ENCODE peak calls at places on chromosomes 16 and 17, in six cellular contexts. B is IMR-90, E is H9, I is mesendoderm, R is neuronal stem cell, C is H1. Y is an unnamed sample.

GRCh38 chr17:75587718-75588545 is at the start of gene MYO15B:
- DNase-seq in I (peak), C (no peak), R (peak), E (peak), B (no peak), Y (peak)

GRCh38 chr16:4285167-4285566 is 12.3 kb upstream of the TFAP4 start:
- DNase-seq in B (no peak), E (no peak), C (no peak), R (no peak), I (no peak), Y (no peak)

GRCh38 chr17:50683434-50684287 is 24.1 kb downstream of the ANKRD40 start:
- DNase-seq in I (no peak), R (no peak), B (no peak), C (no peak), E (no peak), Y (no peak)

GRCh38 chr17:3972281-3972731 is 8.1 kb upstream of the ATP2A3 start:
- DNase-seq in E (no peak), B (no peak), I (no peak), C (no peak), R (no peak), Y (no peak)

GRCh38 chr17:48492401-48493298 is 38.2 kb downstream of the HOXB1 start:
- DNase-seq in E (peak), I (no peak), R (no peak), C (no peak), B (peak), Y (peak)

GRCh38 chr17:68328676-68329075 is 37.4 kb downstream of the ARSG start:
- DNase-seq in E (no peak), B (peak), R (no peak), I (peak), C (no peak), Y (peak)

GRCh38 chr17:49967205-49967604 is 1.8 kb upstream of the DLX4 start:
- DNase-seq in B (no peak), C (no peak), I (no peak), R (no peak), E (no peak), Y (no peak)

GRCh38 chr17:70138309-70138865 is 30.9 kb upstream of the KCNJ2 start:
- DNase-seq in B (no peak), C (no peak), R (no peak), E (no peak), I (no peak), Y (no peak)

GRCh38 chr17:39152134-39152884 is 872 bp upstream of the PLXDC1 start:
- DNase-seq in C (no peak), B (no peak), R (peak), I (no peak), E (no peak), Y (no peak)

GRCh38 chr17:41689497-41690299 is 1.0 kb downstream of the EIF1 start:
- DNase-seq in R (peak), C (no peak), I (peak), E (no peak), B (peak), Y (peak)

GRCh38 chr16:21666772-21667171 is 3.0 kb downstream of the OTOA start:
- DNase-seq in R (peak), C (no peak), I (no peak), E (no peak), B (no peak), Y (no peak)

GRCh38 chr17:82909322-82909904 is 69.6 kb upstream of the ZNF750 start:
- DNase-seq in E (no peak), I (no peak), B (no peak), R (no peak), C (no peak), Y (no peak)

GRCh38 chr16:21100447-21100846 is 50.2 kb downstream of the DNAH3 start:
- DNase-seq in R (no peak), E (no peak), I (no peak), C (no peak), B (peak), Y (peak)

GRCh38 chr16:24729967-24730815 is 740 bp downstream of the TNRC6A start:
- DNase-seq in B (peak), R (peak), I (peak), C (no peak), E (no peak), Y (peak)

GRCh38 chr17:82851381-82851780 is 11.6 kb upstream of the ZNF750 start:
- DNase-seq in R (no peak), B (no peak), I (no peak), C (no peak), E (no peak), Y (no peak)

GRCh38 chr17:16083223-16083622 is 83.6 kb downstream of the TTC19 start:
- DNase-seq in E (no peak), I (no peak), R (no peak), B (no peak), C (no peak), Y (no peak)

GRCh38 chr16:66275795-66276428 is 90.6 kb upstream of the CDH5 start:
- DNase-seq in C (peak), B (peak), R (no peak), I (peak), E (peak), Y (peak)

GRCh38 chr17:49101054-49101534 is 31.5 kb upstream of the B4GALNT2 start:
- DNase-seq in R (no peak), I (peak), C (no peak), B (peak), E (no peak), Y (peak)

GRCh38 chr17:2123467-2124251 is 68.8 kb downstream of the HIC1 start:
- DNase-seq in I (peak), B (peak), E (no peak), C (no peak), R (no peak), Y (peak)

GRCh38 chr16:12067714-12068401 is 91.3 kb downstream of the SNX29 start:
- DNase-seq in B (peak), R (peak), I (peak), E (peak), C (peak), Y (peak)

GRCh38 chr17:60278237-60278636 is 113.7 kb downstream of the USP32 start:
- DNase-seq in B (no peak), E (no peak), R (no peak), C (no peak), I (no peak), Y (no peak)

GRCh38 chr16:84199861-84200260 is 8.9 kb downstream of the ADAD2 start:
- DNase-seq in B (no peak), E (no peak), C (no peak), I (no peak), R (no peak), Y (no peak)

GRCh38 chr17:67639555-67639954 is 78.2 kb upstream of the NOL11 start:
- DNase-seq in I (no peak), R (no peak), C (no peak), E (no peak), B (no peak), Y (no peak)

GRCh38 chr16:11670171-11671131 is 2.2 kb downstream of the SNN start:
- DNase-seq in B (no peak), C (no peak), I (peak), E (no peak), R (no peak), Y (no peak)

GRCh38 chr16:51402785-51403184 is 251.7 kb upstream of the SALL1 start:
- DNase-seq in I (no peak), R (no peak), B (no peak), E (no peak), C (no peak), Y (no peak)

GRCh38 chr17:78515480-78515879 is 61.7 kb downstream of the DNAH17 start:
- DNase-seq in B (no peak), I (no peak), C (no peak), E (no peak), R (no peak), Y (no peak)

GRCh38 chr16:17370233-17371013 is 100.3 kb downstream of the XYLT1 start:
- DNase-seq in R (no peak), E (no peak), C (no peak), I (no peak), B (peak), Y (no peak)

GRCh38 chr17:28119560-28119959 is 77.1 kb downstream of the NLK start:
- DNase-seq in E (no peak), B (no peak), I (no peak), C (no peak), R (no peak), Y (no peak)

GRCh38 chr17:60610481-60610880 is 10.5 kb downstream of the PPM1D start:
- DNase-seq in C (no peak), I (no peak), R (no peak), E (no peak), B (no peak), Y (peak)

GRCh38 chr17:30244853-30245385 is 9.4 kb upstream of the SLC6A4 start:
- DNase-seq in R (no peak), C (no peak), B (peak), I (no peak), E (no peak), Y (peak)

GRCh38 chr16:75114179-75114945 is 2.2 kb downstream of the LDHD start:
- DNase-seq in I (no peak), C (no peak), R (no peak), E (peak), B (no peak), Y (no peak)

GRCh38 chr16:11151156-11151904 is 104.7 kb downstream of the SOCS1 start:
- DNase-seq in B (no peak), E (no peak), I (no peak), C (no peak), R (no peak), Y (no peak)

GRCh38 chr17:42221886-42222745 is 27.8 kb upstream of the GHDC start:
- DNase-seq in R (peak), B (peak), E (peak), C (peak), I (peak), Y (peak)

GRCh38 chr17:283911-284675 is 68.5 kb downstream of the RPH3AL start:
- DNase-seq in I (no peak), B (no peak), R (no peak), C (no peak), E (no peak), Y (no peak)

GRCh38 chr17:77191266-77191665 is 50.5 kb downstream of the SEC14L1 start:
- DNase-seq in R (no peak), I (no peak), E (no peak), B (no peak), C (no peak), Y (no peak)

GRCh38 chr17:31314788-31315105 is 893 bp upstream of the EVI2B start:
- DNase-seq in E (no peak), I (no peak), B (no peak), R (no peak), C (no peak), Y (no peak)

GRCh38 chr17:43676471-43676870 is 14.7 kb upstream of the MEOX1 start:
- DNase-seq in E (no peak), R (no peak), B (no peak), C (no peak), I (no peak), Y (peak)

GRCh38 chr17:50680126-50680525 is 27.6 kb downstream of the ANKRD40 start:
- DNase-seq in B (no peak), C (no peak), R (no peak), I (no peak), E (no peak), Y (no peak)

GRCh38 chr17:75558666-75559530 is 28.7 kb upstream of the MYO15B start:
- DNase-seq in B (no peak), E (no peak), R (no peak), I (no peak), C (no peak), Y (no peak)

GRCh38 chr17:39196820-39197331 is 593 bp downstream of the CACNB1 start:
- DNase-seq in E (peak), I (no peak), C (no peak), R (no peak), B (no peak), Y (no peak)

GRCh38 chr17:74130276-74130675 is 73.2 kb upstream of the RPL38 start:
- DNase-seq in B (no peak), I (no peak), C (no peak), R (no peak), E (no peak), Y (no peak)

GRCh38 chr17:74126179-74126900 is 77.1 kb upstream of the RPL38 start:
- DNase-seq in E (peak), I (no peak), B (no peak), R (no peak), C (no peak), Y (no peak)

GRCh38 chr17:74130841-74131240 is 72.6 kb upstream of the RPL38 start:
- DNase-seq in C (no peak), E (peak), I (no peak), B (no peak), R (no peak), Y (no peak)

GRCh38 chr17:74126959-74127358 is 76.5 kb upstream of the RPL38 start:
- DNase-seq in I (no peak), R (no peak), E (peak), C (no peak), B (no peak), Y (no peak)

DNA sequence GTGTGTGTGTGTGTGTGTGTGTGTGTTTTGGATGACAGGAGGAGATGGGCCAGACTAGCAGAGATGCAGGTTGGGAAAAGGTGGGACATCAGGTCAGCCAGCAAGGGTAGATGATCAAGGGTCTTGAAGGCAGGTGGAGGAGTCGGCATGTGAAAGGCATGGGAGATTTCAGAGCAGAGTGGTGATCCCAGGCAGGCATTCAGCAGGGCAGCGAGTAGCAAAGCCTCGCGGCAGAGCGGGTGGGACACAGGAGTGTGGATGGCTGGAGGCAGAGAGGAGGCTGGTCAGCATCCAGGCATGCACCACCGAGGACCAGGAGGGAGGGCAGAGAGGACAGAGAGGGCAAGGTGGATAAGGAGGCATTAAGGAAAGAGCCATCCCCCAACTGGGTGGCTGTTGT is 75.0 kb upstream of the RPL38 start:
- DNase-seq in C (no peak), E (peak), I (no peak), B (no peak), R (no peak), Y (no peak)
- H2BK15ac ChIP-seq in C (peak), E (no peak), I (no peak), B (no peak), R (no peak), Y (no peak)

GRCh38 chr16:55133654-55134053 is 190.3 kb upstream of the IRX6 start:
- DNase-seq in I (peak), C (no peak), R (no peak), B (no peak), E (peak), Y (no peak)
- H2BK15ac ChIP-seq in I (no peak), C (no peak), R (no peak), B (no peak), E (no peak), Y (no peak)

DNA sequence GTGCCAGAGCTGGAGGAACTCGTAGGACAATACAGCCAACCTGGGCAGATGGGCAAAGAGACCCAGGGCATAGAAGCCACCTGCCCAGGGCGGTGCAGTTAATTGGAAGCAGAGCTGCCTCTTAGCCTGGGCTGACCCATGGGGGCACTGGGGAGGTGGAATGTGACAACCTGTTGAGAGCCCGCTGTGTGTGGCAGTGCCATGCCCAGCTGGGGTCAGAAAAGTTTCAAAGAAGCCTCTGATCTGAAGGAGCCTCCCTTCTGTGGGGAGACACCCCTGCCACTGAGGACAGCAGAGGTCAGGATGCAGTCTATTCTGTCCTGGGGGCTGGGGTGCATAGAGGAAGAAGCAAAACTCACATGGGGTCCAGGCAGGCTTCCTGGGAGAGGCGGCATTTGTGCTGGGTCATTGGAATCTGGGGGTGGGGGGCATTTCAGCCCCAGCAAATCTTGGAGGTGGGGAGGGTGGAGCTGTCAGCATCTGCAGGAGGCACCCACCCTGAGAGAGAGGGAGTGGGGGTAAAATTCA is 176.1 kb upstream of the CIBAR2 start:
- DNase-seq in I (no peak), E (no peak), C (no peak), B (no peak), R (no peak), Y (no peak)
- H2BK15ac ChIP-seq in I (no peak), E (no peak), C (no peak), B (no peak), R (no peak), Y (peak)

DNA sequence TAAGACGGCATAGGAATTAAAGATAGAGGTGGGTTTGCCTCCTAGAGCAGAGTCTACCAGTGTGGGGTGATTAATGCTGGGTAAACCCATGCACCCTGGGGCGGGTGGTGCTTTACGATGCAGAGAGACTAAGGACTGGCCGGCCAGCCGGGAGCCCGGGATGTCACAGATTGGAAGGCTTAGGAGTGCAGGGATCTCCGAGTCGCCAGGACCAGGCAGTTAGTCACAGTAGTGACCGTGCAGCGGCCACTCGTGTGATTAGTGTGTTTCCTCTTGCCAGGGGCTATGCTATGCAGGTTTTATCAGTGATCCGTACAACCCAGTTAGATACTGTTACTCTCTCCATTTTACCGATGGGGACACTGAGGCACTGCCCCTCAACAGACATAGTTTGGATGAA is 10.4 kb downstream of the CMIP start:
- DNase-seq in E (no peak), R (no peak), C (no peak), B (no peak), I (no peak), Y (no peak)
- H2BK15ac ChIP-seq in E (no peak), R (no peak), C (no peak), B (no peak), I (no peak), Y (no peak)

GRCh38 chr16:48311242-48311641 is 63.9 kb upstream of the ABCC11 start:
- DNase-seq in C (no peak), E (no peak), B (no peak), R (no peak), I (no peak), Y (no peak)
- H2BK15ac ChIP-seq in C (no peak), E (no peak), B (no peak), R (no peak), I (no peak), Y (no peak)

DNA sequence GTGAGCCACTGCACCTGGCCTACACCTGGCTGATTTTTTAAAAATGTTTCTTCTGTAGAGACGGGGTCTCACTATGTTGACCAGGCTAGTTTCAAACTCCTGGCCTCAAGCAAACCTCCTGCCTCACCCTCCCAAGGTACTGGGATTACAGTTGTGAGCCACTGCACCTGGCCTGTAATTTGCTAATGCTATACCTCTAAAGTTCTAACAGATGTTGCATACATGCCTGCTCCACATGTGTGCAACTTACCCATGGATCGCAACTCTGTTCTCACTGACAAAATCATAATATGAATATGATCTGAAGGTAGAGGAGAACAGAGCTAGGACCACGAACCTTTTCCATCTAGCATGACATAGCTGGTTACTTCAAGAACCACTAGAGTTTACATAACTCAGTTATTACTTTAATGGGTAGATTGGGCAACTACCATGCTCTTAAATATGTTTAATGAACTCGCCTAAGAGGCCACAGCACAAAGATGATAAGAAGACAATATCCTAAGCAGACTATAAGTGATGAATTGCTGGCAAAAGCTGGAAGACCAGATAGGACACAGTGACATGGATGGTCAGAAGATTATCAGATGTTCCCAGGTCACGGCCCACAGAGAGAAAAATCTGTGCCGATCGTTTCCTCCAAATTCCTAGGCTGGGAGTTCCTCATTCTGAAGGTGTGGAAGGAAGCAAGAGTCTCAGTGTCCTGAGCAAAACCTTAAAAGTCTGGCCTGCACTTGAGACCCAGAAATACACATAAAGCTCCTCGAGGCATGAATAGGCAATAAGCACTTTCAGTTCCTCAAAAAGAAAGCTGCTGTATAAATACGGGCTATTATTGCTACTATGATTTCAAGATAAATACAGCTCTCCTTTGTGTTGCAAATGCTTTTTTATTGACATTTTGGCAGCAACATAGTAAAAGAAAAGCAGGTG is 53.6 kb upstream of the ICAM2 start:
- DNase-seq in C (no peak), I (no peak), E (no peak), B (no peak), R (no peak), Y (no peak)
- H2BK15ac ChIP-seq in C (no peak), I (no peak), E (no peak), B (peak), R (no peak), Y (no peak)

GRCh38 chr16:48492131-48492530 is 106.9 kb upstream of the SIAH1 start:
- DNase-seq in I (no peak), C (no peak), R (no peak), B (peak), E (no peak), Y (peak)

GRCh38 chr16:48495303-48495702 is 110.1 kb upstream of the SIAH1 start:
- DNase-seq in I (no peak), B (no peak), R (no peak), E (no peak), C (no peak), Y (no peak)

GRCh38 chr16:48496571-48497095 is 111.4 kb upstream of the SIAH1 start:
- DNase-seq in C (no peak), R (no peak), B (no peak), I (no peak), E (no peak), Y (no peak)

GRCh38 chr16:48497129-48497528 is 111.9 kb upstream of the SIAH1 start:
- DNase-seq in B (no peak), I (no peak), R (no peak), C (no peak), E (no peak), Y (no peak)

GRCh38 chr16:48494742-48495141 is 109.5 kb upstream of the SIAH1 start:
- DNase-seq in E (no peak), I (no peak), R (no peak), C (no peak), B (no peak), Y (no peak)
- H2BK15ac ChIP-seq in E (no peak), I (no peak), R (no peak), C (no peak), B (no peak), Y (no peak)

GRCh38 chr17:45233423-45233924 is 11.8 kb downstream of the FMNL1 start:
- DNase-seq in B (no peak), R (no peak), E (no peak), I (no peak), C (no peak), Y (no peak)
- H2BK15ac ChIP-seq in B (no peak), R (no peak), E (no peak), I (no peak), C (no peak), Y (no peak)

GRCh38 chr16:68798398-68798797 is 44.9 kb upstream of the TANGO6 start:
- DNase-seq in C (no peak), E (no peak), I (no peak), B (no peak), R (no peak), Y (no peak)

GRCh38 chr16:68802190-68802589 is 41.1 kb upstream of the TANGO6 start:
- DNase-seq in E (no peak), R (no peak), C (no peak), I (no peak), B (peak), Y (peak)

GRCh38 chr16:68800257-68800875 is 43.0 kb upstream of the TANGO6 start:
- DNase-seq in I (peak), B (peak), C (peak), E (peak), R (peak), Y (peak)
- H2BK15ac ChIP-seq in I (no peak), B (no peak), C (no peak), E (no peak), R (no peak), Y (no peak)

Y was measured in mesenchymal stem cell.